ENCODE peak calls at places on chromosomes 13 and 19, in four cellular contexts. X, Z, B and O are unnamed samples.

GRCh38 chr13:41782086-41782485 is 178.8 kb downstream of the VWA8 start:
- DNase-seq in B (no peak), X (no peak), Z (no peak), O (no peak)

GRCh38 chr19:47512948-47513319 is 1.9 kb downstream of the NAPA start:
- DNase-seq in Z (no peak), B (no peak), X (no peak), O (no peak)

GRCh38 chr13:97495678-97496077 is 61.7 kb downstream of the RAP2A start:
- DNase-seq in Z (no peak), X (no peak), B (no peak), O (no peak)

GRCh38 chr19:51607920-51608562 is 22.2 kb downstream of the SIGLEC5 start:
- DNase-seq in B (no peak), X (peak; percentile 39), Z (no peak), O (peak; percentile 71)

GRCh38 chr13:100300708-100301107 is 211.8 kb downstream of the PCCA start:
- DNase-seq in B (no peak), Z (no peak), X (no peak), O (no peak)

GRCh38 chr19:19170053-19170945 is at the start of gene MEF2B:
- DNase-seq in Z (no peak), B (no peak), X (peak; percentile 49), O (peak; percentile 64)

GRCh38 chr19:19316082-19316481 is 4.2 kb downstream of the SUGP1 start:
- DNase-seq in X (no peak), Z (no peak), B (no peak), O (no peak)

GRCh38 chr19:40213882-40214570 is 4.2 kb downstream of the TTC9B start:
- DNase-seq in B (no peak), Z (no peak), X (no peak), O (no peak)

GRCh38 chr13:27211771-27212364 is 39.5 kb upstream of the RPL21 start:
- DNase-seq in B (no peak), X (no peak), Z (no peak), O (no peak)

GRCh38 chr19:768424-768823 is 17.5 kb downstream of the MISP start:
- DNase-seq in Z (no peak), X (no peak), B (no peak), O (no peak)

GRCh38 chr13:108020027-108020426 is 195.3 kb downstream of the LIG4 start:
- DNase-seq in X (no peak), B (no peak), Z (no peak), O (no peak)

GRCh38 chr19:35430382-35431146 is 17.5 kb upstream of the FFAR2 start:
- DNase-seq in Z (no peak), B (no peak), X (no peak), O (no peak)